ENCODE peak calls at places on chromosomes 11 and 22, in nine cellular contexts. T is kidney glomerular epithelial cell, K is nucleus accumbens, V is mucosa of gallbladder, Y is T-cell, F is HEK293T, M is ovary, A is adipocyte, I is DMS 273 treated with DMSO at 0.1 percent for 48 hours. O is an unnamed sample.

GRCh38 chr11:117523680-117524079 is 196.0 kb downstream of the CEP164 start:
- DNase-seq in T (peak; percentile 74), K (no peak), V (no peak), Y (no peak), F (no peak), M (no peak), A (peak; percentile 32), I (no peak), O (no peak)

GRCh38 chr22:46287873-46288751 is 8.6 kb upstream of the GTSE1 start:
- DNase-seq in T (no peak), K (no peak), V (peak; percentile 49), Y (no peak), F (no peak), M (no peak), A (no peak), I (no peak), O (no peak)

GRCh38 chr11:103779054-103779453 is 257.4 kb upstream of the DDI1 start:
- DNase-seq in T (no peak), K (no peak), V (no peak), Y (no peak), F (no peak), M (no peak), A (no peak), I (no peak), O (no peak)

GRCh38 chr22:46726066-46726985 is 11.7 kb downstream of the CERK start:
- DNase-seq in T (no peak), K (no peak), V (peak; percentile 51), Y (no peak), F (no peak), M (no peak), A (peak; percentile 50), I (no peak), O (no peak)

GRCh38 chr22:47596176-47596690 is 833.8 kb downstream of the TBC1D22A start:
- DNase-seq in T (no peak), K (no peak), V (no peak), Y (no peak), F (no peak), M (no peak), A (no peak), I (no peak), O (no peak)

GRCh38 chr11:94792453-94792852 is 24.3 kb downstream of the AMOTL1 start:
- DNase-seq in T (no peak), K (no peak), V (no peak), Y (no peak), F (no peak), M (no peak), A (no peak), I (no peak), O (no peak)

GRCh38 chr11:128324531-128325141 is 262.7 kb downstream of the ETS1 start:
- DNase-seq in T (no peak), K (no peak), V (peak; percentile 51), Y (peak; percentile 93), F (no peak), M (no peak), A (no peak), I (no peak), O (no peak)

GRCh38 chr11:114080219-114080618 is 20.7 kb downstream of the ZBTB16 start:
- DNase-seq in T (no peak), K (no peak), V (no peak), Y (no peak), F (no peak), M (no peak), A (no peak), I (no peak), O (no peak)

GRCh38 chr11:82823635-82824614 is 76.3 kb downstream of the PRCP start:
- DNase-seq in T (no peak), K (no peak), V (no peak), Y (no peak), F (no peak), M (no peak), A (no peak), I (no peak), O (no peak)

GRCh38 chr11:33967451-33967850 is 75.6 kb upstream of the LMO2 start:
- DNase-seq in T (no peak), K (no peak), V (no peak), Y (no peak), F (no peak), M (no peak), A (no peak), I (no peak), O (no peak)

GRCh38 chr11:67634366-67635230 is 4.9 kb upstream of the NUDT8 start:
- DNase-seq in T (no peak), K (no peak), V (no peak), Y (no peak), F (no peak), M (no peak), A (no peak), I (no peak), O (no peak)

O was measured in WERI-Rb-1.